ENCODE peak calls at places on chromosomes 7 and 10, in seven cellular contexts. One of them, this sample, is unnamed.
A peak's percentile ranks its signal among the peaks of the same experiment; 100 is the strongest.

GRCh38 chr7:28957064-28957821 is 887 bp downstream of the TRIL start:
- DNase-seq in astrocyte of the spinal cord: peak; percentile 8
- DNase-seq in PC-9: no peak
- DNase-seq in HCT116: no peak
- DNase-seq in heart left ventricle: peak; percentile 30
- DNase-seq in DND-41: no peak
- DNase-seq in GM23248: peak; percentile 30
- DNase-seq in this sample: peak; percentile 54

GRCh38 chr10:87500646-87501048 is 4.0 kb upstream of the MINPP1 start:
- DNase-seq in astrocyte of the spinal cord: no peak
- DNase-seq in PC-9: no peak
- DNase-seq in HCT116: no peak
- DNase-seq in heart left ventricle: no peak
- DNase-seq in DND-41: no peak
- DNase-seq in GM23248: no peak
- DNase-seq in this sample: no peak

GRCh38 chr7:92851732-92852131 is 15.4 kb upstream of the CDK6 start:
- DNase-seq in astrocyte of the spinal cord: peak; percentile 29
- DNase-seq in PC-9: no peak
- DNase-seq in HCT116: no peak
- DNase-seq in heart left ventricle: no peak
- DNase-seq in DND-41: no peak
- DNase-seq in GM23248: peak; percentile 61
- DNase-seq in this sample: no peak

GRCh38 chr7:137879357-137880158 is 32.8 kb upstream of the DGKI start:
- DNase-seq in astrocyte of the spinal cord: peak; percentile 63
- DNase-seq in PC-9: no peak
- DNase-seq in HCT116: no peak
- DNase-seq in heart left ventricle: no peak
- DNase-seq in DND-41: no peak
- DNase-seq in GM23248: peak; percentile 86
- DNase-seq in this sample: no peak

GRCh38 chr7:17234398-17235021 is 63.9 kb upstream of the AHR start:
- DNase-seq in astrocyte of the spinal cord: peak; percentile 96
- DNase-seq in PC-9: peak; percentile 56
- DNase-seq in HCT116: peak; percentile 77
- DNase-seq in heart left ventricle: peak; percentile 25
- DNase-seq in DND-41: peak; percentile 63
- DNase-seq in GM23248: peak; percentile 98
- DNase-seq in this sample: no peak

GRCh38 chr10:111200505-111201186 is 123.8 kb downstream of the ADRA2A start:
- DNase-seq in astrocyte of the spinal cord: no peak
- DNase-seq in PC-9: no peak
- DNase-seq in HCT116: no peak
- DNase-seq in heart left ventricle: no peak
- DNase-seq in DND-41: no peak
- DNase-seq in GM23248: no peak
- DNase-seq in this sample: no peak

GRCh38 chr10:29317027-29317420 is 28.2 kb downstream of the LYZL1 start:
- DNase-seq in astrocyte of the spinal cord: no peak
- DNase-seq in PC-9: no peak
- DNase-seq in HCT116: no peak
- DNase-seq in heart left ventricle: no peak
- DNase-seq in DND-41: no peak
- DNase-seq in GM23248: peak; percentile 5
- DNase-seq in this sample: no peak

GRCh38 chr10:95289003-95289920 is 1.5 kb downstream of the PDLIM1 start:
- DNase-seq in astrocyte of the spinal cord: no peak
- DNase-seq in PC-9: peak; percentile 47
- DNase-seq in HCT116: no peak
- DNase-seq in heart left ventricle: no peak
- DNase-seq in DND-41: no peak
- DNase-seq in GM23248: peak; percentile 61
- DNase-seq in this sample: no peak

GRCh38 chr10:126804396-126804795 is 100.8 kb upstream of the DOCK1 start:
- DNase-seq in astrocyte of the spinal cord: no peak
- DNase-seq in PC-9: no peak
- DNase-seq in HCT116: no peak
- DNase-seq in heart left ventricle: no peak
- DNase-seq in DND-41: no peak
- DNase-seq in GM23248: no peak
- DNase-seq in this sample: no peak

GRCh38 chr7:48101880-48102448 is 12.9 kb downstream of the UPP1 start:
- DNase-seq in astrocyte of the spinal cord: no peak
- DNase-seq in PC-9: no peak
- DNase-seq in HCT116: no peak
- DNase-seq in heart left ventricle: no peak
- DNase-seq in DND-41: no peak
- DNase-seq in GM23248: no peak
- DNase-seq in this sample: no peak

GRCh38 chr10:10589540-10589939 is 428.1 kb upstream of the CELF2 start:
- DNase-seq in astrocyte of the spinal cord: peak; percentile 73
- DNase-seq in PC-9: no peak
- DNase-seq in HCT116: no peak
- DNase-seq in heart left ventricle: peak; percentile 23
- DNase-seq in DND-41: no peak
- DNase-seq in GM23248: peak; percentile 95
- DNase-seq in this sample: no peak

GRCh38 chr10:80535671-80536360 is 1.9 kb upstream of the SH2D4B start:
- DNase-seq in astrocyte of the spinal cord: no peak
- DNase-seq in PC-9: peak; percentile 80
- DNase-seq in HCT116: peak; percentile 48
- DNase-seq in heart left ventricle: peak; percentile 78
- DNase-seq in DND-41: no peak
- DNase-seq in GM23248: peak; percentile 40
- DNase-seq in this sample: peak; percentile 63

GRCh38 chr7:94980418-94981142 is 73.2 kb downstream of the PPP1R9A start:
- DNase-seq in astrocyte of the spinal cord: no peak
- DNase-seq in PC-9: no peak
- DNase-seq in HCT116: no peak
- DNase-seq in heart left ventricle: no peak
- DNase-seq in DND-41: no peak
- DNase-seq in GM23248: peak; percentile 33
- DNase-seq in this sample: no peak

GRCh38 chr7:115707236-115707635 is 323.3 kb downstream of the TFEC start:
- DNase-seq in astrocyte of the spinal cord: peak; percentile 20
- DNase-seq in PC-9: peak; percentile 31
- DNase-seq in HCT116: peak; percentile 66
- DNase-seq in heart left ventricle: no peak
- DNase-seq in DND-41: peak; percentile 4
- DNase-seq in GM23248: peak; percentile 19
- DNase-seq in this sample: no peak

GRCh38 chr7:101900103-101900502 is 82.7 kb downstream of the CUX1 start:
- DNase-seq in astrocyte of the spinal cord: no peak
- DNase-seq in PC-9: no peak
- DNase-seq in HCT116: no peak
- DNase-seq in heart left ventricle: peak; percentile 73
- DNase-seq in DND-41: no peak
- DNase-seq in GM23248: peak; percentile 70
- DNase-seq in this sample: no peak

GRCh38 chr10:116627386-116627933 is 6.7 kb downstream of the PNLIPRP2 start:
- DNase-seq in astrocyte of the spinal cord: no peak
- DNase-seq in PC-9: no peak
- DNase-seq in HCT116: peak; percentile 29
- DNase-seq in heart left ventricle: no peak
- DNase-seq in DND-41: no peak
- DNase-seq in GM23248: peak; percentile 37
- DNase-seq in this sample: no peak

GRCh38 chr7:28919510-28919909 is 38.6 kb downstream of the TRIL start:
- DNase-seq in astrocyte of the spinal cord: no peak
- DNase-seq in PC-9: no peak
- DNase-seq in HCT116: no peak
- DNase-seq in heart left ventricle: no peak
- DNase-seq in DND-41: no peak
- DNase-seq in GM23248: peak; percentile 54
- DNase-seq in this sample: no peak

GRCh38 chr7:134866581-134866980 is 87.1 kb downstream of the CALD1 start:
- DNase-seq in astrocyte of the spinal cord: peak; percentile 54
- DNase-seq in PC-9: no peak
- DNase-seq in HCT116: no peak
- DNase-seq in heart left ventricle: no peak
- DNase-seq in DND-41: no peak
- DNase-seq in GM23248: peak; percentile 38
- DNase-seq in this sample: no peak

GRCh38 chr10:67790534-67791408 is 47.2 kb downstream of the DNAJC12 start:
- DNase-seq in astrocyte of the spinal cord: peak; percentile 42
- DNase-seq in PC-9: no peak
- DNase-seq in HCT116: peak; percentile 57
- DNase-seq in heart left ventricle: no peak
- DNase-seq in DND-41: peak; percentile 44
- DNase-seq in GM23248: peak; percentile 68
- DNase-seq in this sample: no peak

GRCh38 chr7:45982912-45983719 is 62.0 kb upstream of the IGFBP3 start:
- DNase-seq in astrocyte of the spinal cord: no peak
- DNase-seq in PC-9: no peak
- DNase-seq in HCT116: no peak
- DNase-seq in heart left ventricle: no peak
- DNase-seq in DND-41: no peak
- DNase-seq in GM23248: no peak
- DNase-seq in this sample: no peak

GRCh38 chr7:95045236-95045923 is 138.0 kb downstream of the PPP1R9A start:
- DNase-seq in astrocyte of the spinal cord: peak; percentile 39
- DNase-seq in PC-9: peak; percentile 25
- DNase-seq in HCT116: no peak
- DNase-seq in heart left ventricle: no peak
- DNase-seq in DND-41: no peak
- DNase-seq in GM23248: peak; percentile 35
- DNase-seq in this sample: no peak

GRCh38 chr10:56178210-56178609 is 182.8 kb downstream of the ZWINT start:
- DNase-seq in astrocyte of the spinal cord: no peak
- DNase-seq in PC-9: no peak
- DNase-seq in HCT116: no peak
- DNase-seq in heart left ventricle: peak; percentile 71
- DNase-seq in DND-41: no peak
- DNase-seq in GM23248: no peak
- DNase-seq in this sample: no peak

GRCh38 chr7:45610019-45610418 is 35.9 kb downstream of the ADCY1 start:
- DNase-seq in astrocyte of the spinal cord: no peak
- DNase-seq in PC-9: no peak
- DNase-seq in HCT116: no peak
- DNase-seq in heart left ventricle: no peak
- DNase-seq in DND-41: no peak
- DNase-seq in GM23248: no peak
- DNase-seq in this sample: peak; percentile 31

GRCh38 chr7:6146666-6147065 is 115.5 kb downstream of the ANKRD61 start:
- DNase-seq in astrocyte of the spinal cord: no peak
- DNase-seq in PC-9: no peak
- DNase-seq in HCT116: no peak
- DNase-seq in heart left ventricle: no peak
- DNase-seq in DND-41: no peak
- DNase-seq in GM23248: no peak
- DNase-seq in this sample: no peak
- H3K4me3 ChIP-seq in astrocyte of the spinal cord: no peak overlapping the region
- H3K4me3 ChIP-seq in PC-9: no peak overlapping the region
- H3K4me3 ChIP-seq in HCT116: no peak overlapping the region
- H3K4me3 ChIP-seq in heart left ventricle: no peak overlapping the region
- H3K4me3 ChIP-seq in DND-41: no peak overlapping the region
- H3K4me3 ChIP-seq in GM23248: no peak overlapping the region
- H3K4me3 ChIP-seq in this sample: no peak overlapping the region

GRCh38 chr10:121165276-121165675 is 314.1 kb downstream of the WDR11 start:
- DNase-seq in astrocyte of the spinal cord: peak; percentile 50
- DNase-seq in PC-9: no peak
- DNase-seq in HCT116: no peak
- DNase-seq in heart left ventricle: no peak
- DNase-seq in DND-41: no peak
- DNase-seq in GM23248: no peak
- DNase-seq in this sample: no peak
- H3K4me3 ChIP-seq in astrocyte of the spinal cord: no peak overlapping the region
- H3K4me3 ChIP-seq in PC-9: no peak overlapping the region
- H3K4me3 ChIP-seq in HCT116: no peak overlapping the region
- H3K4me3 ChIP-seq in heart left ventricle: no peak overlapping the region
- H3K4me3 ChIP-seq in DND-41: no peak overlapping the region
- H3K4me3 ChIP-seq in GM23248: no peak overlapping the region
- H3K4me3 ChIP-seq in this sample: no peak overlapping the region

GRCh38 chr7:22802426-22802825 is 20.2 kb downstream of the TOMM7 start:
- DNase-seq in astrocyte of the spinal cord: no peak
- DNase-seq in PC-9: no peak
- DNase-seq in HCT116: no peak
- DNase-seq in heart left ventricle: no peak
- DNase-seq in DND-41: no peak
- DNase-seq in GM23248: no peak
- DNase-seq in this sample: no peak
- H3K4me3 ChIP-seq in astrocyte of the spinal cord: no peak overlapping the region
- H3K4me3 ChIP-seq in PC-9: no peak overlapping the region
- H3K4me3 ChIP-seq in HCT116: no peak overlapping the region
- H3K4me3 ChIP-seq in heart left ventricle: no peak overlapping the region
- H3K4me3 ChIP-seq in DND-41: no peak overlapping the region
- H3K4me3 ChIP-seq in GM23248: no peak overlapping the region
- H3K4me3 ChIP-seq in this sample: no peak overlapping the region

DNA sequence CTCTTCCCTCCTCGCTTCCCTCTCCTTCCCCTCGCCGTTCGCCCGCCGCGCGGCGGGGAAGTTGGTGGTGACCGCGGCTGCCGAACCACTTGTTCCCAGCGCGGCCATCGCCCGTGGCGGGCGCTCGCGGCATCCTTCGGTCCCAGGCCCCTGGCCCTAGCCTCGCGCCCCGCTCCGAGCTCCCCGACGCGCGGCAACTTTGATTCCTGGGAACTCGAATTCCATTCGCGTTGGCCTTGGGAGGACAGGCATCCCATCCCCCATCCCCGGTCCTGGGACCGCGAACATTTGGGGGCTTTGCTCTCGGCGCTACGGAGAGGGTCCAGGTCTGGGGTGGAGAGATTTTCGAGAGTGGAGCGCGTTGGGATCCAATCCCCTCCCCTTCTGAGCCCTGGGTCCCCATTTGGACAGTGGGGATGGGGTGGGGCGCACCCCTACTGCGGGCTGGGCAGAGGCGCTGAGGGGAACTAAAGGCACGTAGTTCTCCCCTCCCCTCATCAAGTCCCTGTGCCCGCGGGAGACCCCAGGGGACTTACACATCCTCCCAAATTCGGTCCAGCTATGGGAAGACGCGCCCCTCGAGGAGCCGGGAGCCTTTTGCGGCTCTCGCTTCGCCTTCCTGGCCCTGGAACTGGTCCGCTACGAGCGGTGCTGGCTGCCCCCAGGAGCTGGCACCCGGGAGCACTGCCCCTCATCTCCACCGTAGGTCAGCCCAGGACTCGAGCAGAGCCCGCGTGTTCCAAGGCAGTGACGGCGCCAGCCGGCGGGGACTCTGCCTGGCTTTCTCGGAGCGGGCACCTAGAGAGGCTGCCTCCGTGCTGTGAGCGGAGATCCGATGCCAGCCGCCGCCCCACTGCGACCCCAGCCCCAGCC is 856 bp downstream of the CDH23 start:
- DNase-seq in astrocyte of the spinal cord: no peak
- DNase-seq in PC-9: no peak
- DNase-seq in HCT116: no peak
- DNase-seq in heart left ventricle: no peak
- DNase-seq in DND-41: no peak
- DNase-seq in GM23248: no peak
- DNase-seq in this sample: no peak
- H3K4me3 ChIP-seq in astrocyte of the spinal cord: no peak overlapping the region
- H3K4me3 ChIP-seq in PC-9: peak overlapping the region; percentile 68
- H3K4me3 ChIP-seq in HCT116: no peak overlapping the region
- H3K4me3 ChIP-seq in heart left ventricle: peak overlapping the region; percentile 61
- H3K4me3 ChIP-seq in DND-41: no peak overlapping the region
- H3K4me3 ChIP-seq in GM23248: peak overlapping the region; percentile 14
- H3K4me3 ChIP-seq in this sample: peak overlapping the region; percentile 49

This sample was measured in breast epithelium.